ENCODE peak calls at places on chromosomes 1 and 21, in four cellular contexts. P, H, Y and M are unnamed samples. For H3K9me3 and H3K4me1, the result is how much of the 10 kb centered on the place peaks cover.

GRCh38 chr1:201016211-201016651 is 7.3 kb downstream of the KIF21B start:
- DNase-seq in P (no peak), H (no peak), Y (peak), M (no peak)

GRCh38 chr1:97281962-97282361 is 560.4 kb downstream of the PTBP2 start:
- DNase-seq in H (no peak), P (no peak), Y (no peak), M (no peak)

GRCh38 chr1:94772230-94772641 is 47.9 kb upstream of the SLC44A3 start:
- DNase-seq in P (no peak), H (no peak), Y (no peak), M (peak)

GRCh38 chr1:226827458-226827857 is 43.0 kb upstream of the PSEN2 start:
- DNase-seq in P (no peak), Y (peak), H (peak), M (peak)

GRCh38 chr21:42279341-42279871 is 35.8 kb downstream of the TFF3 start:
- DNase-seq in H (no peak), Y (no peak), P (no peak), M (no peak)

GRCh38 chr1:66623812-66624211 is 89.9 kb downstream of the SGIP1 start:
- DNase-seq in Y (no peak), H (no peak), P (no peak), M (no peak)

GRCh38 chr1:200336111-200336845 is 73.6 kb downstream of the ZNF281 start:
- DNase-seq in Y (no peak), P (no peak), H (no peak), M (no peak)

GRCh38 chr1:77218477-77219165 is 609 bp downstream of the PIGK start:
- DNase-seq in Y (peak), H (no peak), P (no peak), M (no peak)

GRCh38 chr1:234713440-234713839 is 103.5 kb upstream of the IRF2BP2 start:
- DNase-seq in Y (no peak), P (no peak), H (no peak), M (no peak)

GRCh38 chr1:17658837-17659236 is 96.3 kb upstream of the ACTL8 start:
- DNase-seq in P (no peak), Y (no peak), H (no peak), M (no peak)

GRCh38 chr1:47510282-47510811 is 72.5 kb downstream of the FOXD2 start:
- DNase-seq in H (no peak), Y (no peak), P (no peak), M (no peak)

GRCh38 chr1:152349611-152350010 is 10.2 kb downstream of the FLG2 start:
- DNase-seq in P (no peak), H (no peak), Y (no peak), M (no peak)

GRCh38 chr1:206001476-206001888 is 1.7 kb downstream of the RAB7B start:
- DNase-seq in H (peak), P (peak), Y (peak), M (peak)

GRCh38 chr1:67227196-67227595 is 60.9 kb downstream of the IL23R start:
- DNase-seq in H (no peak), P (no peak), Y (no peak), M (no peak)

DNA sequence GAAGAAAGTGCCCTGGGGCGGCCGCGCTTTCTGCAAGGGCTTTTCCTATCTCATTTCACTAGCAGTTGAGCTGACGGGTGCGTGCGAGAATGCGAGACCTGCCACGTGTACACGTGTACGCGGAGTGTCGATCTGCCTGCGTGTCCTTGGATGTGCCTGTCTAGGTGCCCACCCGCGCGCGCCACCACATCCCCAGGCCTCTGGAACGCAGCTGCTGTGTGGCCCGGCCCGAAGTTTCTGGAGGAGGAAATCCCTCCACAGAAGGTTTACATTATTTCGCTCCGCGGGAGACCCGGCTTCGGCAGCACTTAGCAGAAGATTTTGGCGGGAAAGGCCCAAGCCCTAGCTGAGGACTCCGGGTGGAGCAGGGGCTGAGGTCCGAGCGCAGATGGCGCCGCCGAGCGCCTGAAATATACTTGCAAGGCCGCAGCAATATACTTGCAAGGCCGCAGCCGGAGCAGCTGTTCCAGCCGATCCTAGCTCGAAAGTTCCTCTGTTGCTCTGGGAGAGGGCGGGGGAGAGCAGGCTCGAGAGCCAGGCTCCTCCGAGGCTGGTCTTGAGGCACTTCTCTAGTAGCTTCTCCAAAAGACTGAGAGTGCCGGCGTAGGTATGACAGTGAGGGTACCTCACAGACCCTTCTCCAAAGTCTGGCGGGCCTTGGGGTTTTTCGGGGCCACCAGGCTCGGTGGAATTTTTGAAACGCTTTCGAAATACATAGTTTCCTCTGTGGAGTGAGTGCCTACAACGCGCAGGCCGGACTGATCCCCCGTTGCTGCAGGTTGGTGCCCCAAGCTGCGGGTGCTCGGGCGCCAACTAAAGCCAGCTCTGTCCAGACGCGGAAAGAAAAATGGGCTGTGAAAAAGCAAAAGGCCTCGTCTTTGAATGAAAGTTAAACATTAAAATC is 3.8 kb downstream of the TBX15 start:
- DNase-seq in P (no peak), H (peak), Y (no peak), M (peak)
- H3K9me3 ChIP-seq in P (under half), H (under half), Y (under half), M (under half)

GRCh38 chr1:40715660-40716059 is 24.2 kb downstream of the NFYC start:
- DNase-seq in H (no peak), Y (no peak), P (no peak), M (no peak)
- H3K4me1 ChIP-seq in H (under half), Y (under half), P (under half), M (half or more)

GRCh38 chr1:19648689-19649088 is 4.6 kb downstream of the NBL1 start:
- DNase-seq in H (peak), Y (no peak), P (peak), M (no peak)
- TF ChIP-seq CTCF in H (peak), Y (peak), P (peak), M (no peak)

DNA sequence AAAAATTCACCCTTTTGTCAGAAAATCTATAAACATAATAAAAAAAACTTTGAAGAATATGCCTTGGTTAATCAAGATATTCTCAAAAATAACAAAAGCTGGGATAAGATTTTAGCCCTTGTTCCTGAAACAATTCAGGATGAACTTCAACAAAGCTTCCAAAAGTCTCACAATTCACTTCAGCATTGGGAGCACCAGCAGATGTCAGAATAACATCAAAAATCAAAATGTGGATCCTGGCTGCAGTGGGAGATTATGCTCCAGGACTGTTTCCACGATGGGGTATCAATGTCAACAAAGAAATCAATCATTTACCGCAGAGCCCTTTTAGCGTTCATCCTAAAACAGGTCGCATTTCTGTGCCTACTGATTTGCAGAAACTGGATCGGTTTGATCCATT is 35.2 kb downstream of the ZNF670 start:
- DNase-seq in Y (no peak), H (no peak), P (no peak), M (no peak)
- H3K9me3 ChIP-seq in Y (under half), H (half or more), P (under half), M (under half)

GRCh38 chr21:31235671-31236450 is 108.2 kb downstream of the TIAM1 start:
- DNase-seq in Y (no peak), H (no peak), P (no peak), M (no peak)
- H3K4me1 ChIP-seq in Y (under half), H (under half), P (under half), M (under half)

GRCh38 chr1:117970251-117970650 is 40.7 kb downstream of the WDR3 start:
- DNase-seq in Y (no peak), P (no peak), H (no peak), M (peak)

GRCh38 chr1:117971777-117972176 is 42.2 kb downstream of the WDR3 start:
- DNase-seq in H (no peak), Y (no peak), P (no peak), M (no peak)

GRCh38 chr1:117967900-117968299 is 38.4 kb downstream of the WDR3 start:
- DNase-seq in P (no peak), Y (no peak), H (no peak), M (no peak)

GRCh38 chr1:117964290-117965038 is 34.9 kb downstream of the WDR3 start:
- DNase-seq in Y (no peak), H (no peak), P (no peak), M (no peak)

GRCh38 chr1:117967472-117967871 is 37.9 kb downstream of the WDR3 start:
- DNase-seq in Y (no peak), H (no peak), P (no peak), M (no peak)
- TF ChIP-seq CTCF in Y (no peak), H (peak), P (no peak), M (peak)

GRCh38 chr1:49051647-49052046 is 275.0 kb upstream of the BEND5 start:
- DNase-seq in Y (no peak), H (no peak), P (no peak), M (no peak)
- H3K9me3 ChIP-seq in Y (under half), H (under half), P (under half), M (under half)

DNA sequence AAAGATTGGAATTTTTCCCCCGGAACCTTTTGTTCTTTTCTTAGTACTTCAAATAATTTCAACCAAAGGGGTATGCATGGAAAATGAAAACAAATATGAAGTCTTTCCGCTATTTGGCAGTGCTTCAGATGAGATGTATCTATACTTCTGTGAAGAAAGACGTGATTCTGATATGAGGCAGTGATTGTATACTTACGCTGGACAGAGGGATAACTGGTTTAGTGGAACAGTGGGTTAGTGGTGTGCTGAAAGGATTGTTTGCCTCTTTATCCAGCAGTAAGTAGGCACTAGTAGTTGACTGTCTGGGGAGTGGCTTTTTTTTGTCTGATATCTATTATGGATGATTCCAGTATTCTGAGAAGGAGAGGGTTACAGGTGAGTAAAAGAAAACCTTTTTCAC is 61.4 kb downstream of the MAST2 start:
- DNase-seq in H (no peak), P (no peak), Y (no peak), M (no peak)
- H3K4me1 ChIP-seq in H (under half), P (under half), Y (under half), M (under half)